ENCODE peak calls at places on chromosomes 6 and 20, in four cellular contexts. O is breast epithelium, E is adrenal gland, F is prostate gland. K is an unnamed sample.

GRCh38 chr20:44719841-44720240 is 4.7 kb downstream of the CCN5 start:
- DNase-seq in O (no peak), E (no peak), F (no peak), K (no peak)

GRCh38 chr6:54647301-54647664 is 199.3 kb upstream of the FAM83B start:
- DNase-seq in O (no peak), E (no peak), F (no peak), K (no peak)

GRCh38 chr20:14986026-14986655 is 648.7 kb upstream of the FLRT3 start:
- DNase-seq in O (no peak), E (no peak), F (peak), K (no peak)

GRCh38 chr6:158977373-158977772 is 22.6 kb downstream of the RSPH3 start:
- DNase-seq in O (no peak), E (no peak), F (no peak), K (no peak)

GRCh38 chr6:25127433-25127832 is 151.7 kb upstream of the CARMIL1 start:
- DNase-seq in O (no peak), E (no peak), F (no peak), K (no peak)

GRCh38 chr6:91366781-91367180 is 779.9 kb upstream of the MAP3K7 start:
- DNase-seq in O (no peak), E (no peak), F (no peak), K (no peak)

GRCh38 chr6:168128631-168129291 is 49.7 kb upstream of the FRMD1 start:
- DNase-seq in O (no peak), E (no peak), F (no peak), K (no peak)

GRCh38 chr20:63223121-63223825 is 7.3 kb upstream of the YTHDF1 start:
- DNase-seq in O (no peak), E (peak), F (no peak), K (no peak)

GRCh38 chr20:45257711-45258110 is 3.3 kb upstream of the SLPI start:
- DNase-seq in O (no peak), E (no peak), F (no peak), K (no peak)

GRCh38 chr6:16684195-16684689 is 77.0 kb downstream of the ATXN1 start:
- DNase-seq in O (no peak), E (no peak), F (no peak), K (no peak)

GRCh38 chr20:8423482-8423881 is 291.4 kb downstream of the PLCB1 start:
- DNase-seq in O (no peak), E (no peak), F (no peak), K (no peak)

GRCh38 chr6:18025591-18025990 is 38.2 kb upstream of the KIF13A start:
- DNase-seq in O (no peak), E (no peak), F (no peak), K (no peak)

GRCh38 chr6:2961971-2962370 is 9.4 kb downstream of the SERPINB6 start:
- DNase-seq in O (no peak), E (no peak), F (peak), K (no peak)

GRCh38 chr6:8707956-8708772 is 272.8 kb upstream of the SLC35B3 start:
- DNase-seq in O (peak), E (peak), F (peak), K (no peak)

GRCh38 chr6:29504961-29505360 is 17.2 kb upstream of the MAS1L start:
- DNase-seq in O (no peak), E (no peak), F (no peak), K (no peak)

GRCh38 chr6:131383421-131384411 is 189.3 kb upstream of the ARG1 start:
- DNase-seq in O (no peak), E (peak), F (no peak), K (no peak)

GRCh38 chr6:27871919-27872633 is 40.1 kb downstream of the OR2B2 start:
- DNase-seq in O (peak), E (peak), F (peak), K (no peak)

GRCh38 chr6:161418458-161418945 is 144.6 kb upstream of the AGPAT4 start:
- DNase-seq in O (no peak), E (peak), F (peak), K (no peak)

GRCh38 chr6:18269253-18269652 is 4.9 kb upstream of the DEK start:
- DNase-seq in O (no peak), E (peak), F (no peak), K (peak)

GRCh38 chr20:63337786-63338420 is 23.2 kb downstream of the CHRNA4 start:
- DNase-seq in O (no peak), E (no peak), F (no peak), K (no peak)

GRCh38 chr6:71387179-71387578 is 98.6 kb downstream of the OGFRL1 start:
- DNase-seq in O (no peak), E (no peak), F (no peak), K (no peak)

GRCh38 chr6:142902636-142903053 is 42.3 kb downstream of the HIVEP2 start:
- DNase-seq in O (no peak), E (peak), F (no peak), K (peak)

GRCh38 chr6:11320914-11321549 is 88.6 kb upstream of the NEDD9 start:
- DNase-seq in O (no peak), E (no peak), F (no peak), K (no peak)

GRCh38 chr6:52693777-52694176 is 22.9 kb downstream of the TMEM14A start:
- DNase-seq in O (no peak), E (no peak), F (no peak), K (no peak)

GRCh38 chr6:44514085-44514484 is 126.6 kb downstream of the CDC5L start:
- DNase-seq in O (no peak), E (no peak), F (no peak), K (no peak)

GRCh38 chr6:128124713-128125112 is 223.9 kb upstream of the THEMIS start:
- DNase-seq in O (no peak), E (no peak), F (no peak), K (no peak)

GRCh38 chr20:38730989-38731737 is 6.9 kb downstream of the SLC32A1 start:
- DNase-seq in O (peak), E (peak), F (peak), K (peak)

GRCh38 chr6:139149383-139149782 is 14.5 kb downstream of the HECA start:
- DNase-seq in O (no peak), E (no peak), F (no peak), K (no peak)

DNA sequence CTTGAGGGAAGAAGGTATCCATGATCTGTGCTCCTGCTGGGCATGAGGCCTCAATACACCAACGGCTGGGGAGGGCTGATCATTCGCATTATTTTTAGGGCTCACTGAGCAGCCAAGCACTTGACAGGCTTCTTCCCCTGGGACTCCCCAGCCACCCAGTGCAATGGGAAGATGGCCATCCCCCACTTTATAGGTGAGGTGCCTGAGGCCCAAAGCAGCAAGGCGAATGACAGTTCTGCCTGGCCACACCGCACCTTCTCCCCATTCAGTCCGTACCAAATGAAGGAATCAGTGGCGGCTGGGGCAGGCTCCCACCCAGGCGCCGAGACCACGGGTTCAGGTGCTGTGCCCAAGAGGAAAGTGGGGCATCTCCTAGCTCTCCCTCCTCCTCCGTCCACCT is 4.4 kb upstream of the FAM209A start:
- DNase-seq in O (no peak), E (no peak), F (no peak), K (no peak)
- TF ChIP-seq POLR2A in O (no peak), E (no peak), F (no peak), K (no peak)

DNA sequence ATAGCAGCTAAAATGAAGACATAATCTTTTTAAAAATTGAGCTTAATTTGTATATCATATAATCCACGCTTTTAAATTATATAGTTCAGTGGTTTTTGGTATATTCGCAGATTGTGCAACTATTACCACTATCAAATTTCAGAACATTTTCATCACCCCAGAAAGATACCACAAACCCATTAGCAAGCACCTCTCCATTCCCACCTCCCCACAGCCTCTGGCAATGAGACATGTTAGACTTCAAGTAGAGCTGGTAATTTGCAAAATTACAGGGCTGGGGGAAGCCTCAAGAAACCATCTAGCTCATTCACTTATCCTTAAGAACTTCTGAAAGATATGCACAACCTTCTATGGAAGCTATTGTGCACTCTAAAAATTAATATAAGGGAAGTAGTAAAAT is 37.2 kb downstream of the TRMT6 start:
- DNase-seq in O (no peak), E (no peak), F (no peak), K (no peak)
- TF ChIP-seq POLR2A in O (no peak), E (no peak), F (no peak), K (no peak)

GRCh38 chr6:135465307-135465706 is 32.2 kb downstream of the AHI1 start:
- DNase-seq in O (no peak), E (no peak), F (no peak), K (no peak)
- TF ChIP-seq POLR2A in O (no peak), E (no peak), F (no peak), K (no peak)

DNA sequence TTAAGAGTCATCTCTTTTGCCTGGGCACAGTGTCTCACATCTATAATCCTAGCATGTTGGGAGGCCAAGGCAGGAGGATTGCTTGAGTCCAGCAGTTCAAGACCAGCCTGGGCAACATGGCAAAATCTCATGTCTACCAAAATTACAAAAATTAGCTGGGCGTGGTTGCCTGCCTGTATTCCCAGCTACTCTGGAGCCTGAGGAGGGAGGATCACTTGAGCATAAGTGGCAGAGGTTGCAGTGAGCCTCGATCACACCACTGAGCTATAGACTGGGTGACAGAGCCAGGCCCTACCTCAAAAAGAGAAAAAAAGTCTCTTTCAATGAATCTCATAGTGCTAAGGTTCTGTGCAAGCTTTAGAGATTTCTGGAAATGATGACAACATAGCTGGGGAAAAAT is 1.5 kb downstream of the HLA-DRB1 start:
- DNase-seq in O (no peak), E (no peak), F (no peak), K (no peak)
- TF ChIP-seq POLR2A in O (no peak), E (no peak), F (no peak), K (no peak)

DNA sequence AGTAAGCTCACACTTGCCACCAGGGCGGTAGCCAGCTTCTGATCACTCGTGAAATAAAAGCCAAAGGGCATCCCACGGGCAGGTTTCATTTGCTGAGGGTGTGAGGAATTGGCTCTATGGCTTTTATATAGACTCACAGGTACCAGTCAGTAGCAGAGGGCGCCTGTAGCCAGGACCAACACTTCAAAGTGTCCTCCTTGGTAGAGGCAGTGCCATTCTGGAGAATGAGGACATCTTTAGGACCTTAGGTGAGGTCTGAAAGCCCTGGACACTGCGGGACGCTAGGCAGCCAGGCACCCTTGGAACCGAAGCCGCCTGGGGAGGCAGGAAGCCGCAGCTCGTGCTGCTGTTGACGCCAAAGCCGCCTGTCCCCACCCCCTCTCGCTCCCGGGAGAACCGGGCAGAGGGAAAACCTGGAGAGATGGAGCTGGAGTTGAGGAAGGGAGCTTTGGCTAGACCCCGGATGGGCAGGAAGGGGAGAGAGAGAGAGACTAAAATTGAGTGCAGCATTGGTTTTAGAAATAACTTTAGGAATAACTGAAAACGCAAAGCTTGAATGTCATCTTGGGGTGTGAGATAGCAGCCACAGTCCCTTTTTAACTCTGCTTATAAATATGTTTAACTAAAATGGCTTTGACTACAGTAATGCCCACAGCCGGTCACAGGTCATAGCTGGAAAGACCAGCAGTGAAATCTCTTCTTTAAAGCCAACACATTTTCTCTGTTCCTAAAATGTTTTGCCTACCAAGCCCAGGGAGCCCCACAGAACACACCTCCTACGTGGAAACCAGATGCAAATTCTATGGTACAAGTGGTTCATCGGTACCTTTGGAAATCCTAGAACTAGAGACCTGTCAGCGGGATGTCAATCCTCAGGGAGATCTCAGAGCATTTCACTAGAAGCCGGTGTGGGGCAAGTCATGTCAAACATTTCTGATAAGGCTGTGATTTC is 128.5 kb upstream of the CDYL start:
- DNase-seq in O (peak), E (peak), F (peak), K (peak)
- TF ChIP-seq POLR2A in O (no peak), E (no peak), F (peak), K (peak)

DNA sequence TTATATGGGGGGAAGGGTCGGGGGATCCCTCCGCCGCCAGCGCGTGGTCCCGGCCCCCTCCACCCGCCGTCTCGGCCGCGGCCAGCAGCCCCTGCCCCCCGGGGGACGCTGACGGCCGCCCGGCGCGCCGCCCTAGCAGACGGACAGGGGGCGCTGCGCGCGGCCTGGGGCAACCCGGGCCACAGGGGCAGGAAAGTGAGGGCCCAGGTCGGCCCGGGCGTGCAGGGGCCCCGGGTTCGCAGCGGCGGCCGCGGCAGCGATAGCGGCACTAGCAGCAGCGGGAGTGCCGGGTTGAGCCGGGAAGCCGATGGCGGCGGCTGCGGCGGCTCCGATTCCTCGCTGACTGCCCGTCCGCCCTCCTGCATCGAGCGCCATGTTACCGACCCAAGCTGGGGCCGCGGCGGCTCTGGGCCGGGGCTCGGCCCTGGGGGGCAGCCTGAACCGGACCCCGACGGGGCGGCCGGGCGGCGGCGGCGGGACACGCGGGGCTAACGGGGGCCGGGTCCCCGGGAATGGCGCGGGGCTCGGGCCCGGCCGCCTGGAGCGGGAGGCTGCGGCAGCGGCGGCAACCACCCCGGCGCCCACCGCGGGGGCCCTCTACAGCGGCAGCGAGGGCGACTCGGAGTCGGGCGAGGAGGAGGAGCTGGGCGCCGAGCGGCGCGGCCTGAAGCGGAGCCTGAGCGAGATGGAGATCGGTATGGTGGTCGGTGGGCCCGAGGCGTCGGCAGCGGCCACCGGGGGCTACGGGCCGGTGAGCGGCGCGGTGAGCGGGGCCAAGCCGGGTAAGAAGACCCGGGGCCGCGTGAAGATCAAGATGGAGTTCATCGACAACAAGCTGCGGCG is 436 bp downstream of the SRF start:
- DNase-seq in O (no peak), E (no peak), F (no peak), K (peak)
- TF ChIP-seq POLR2A in O (no peak), E (peak), F (no peak), K (peak)

GRCh38 chr6:156790711-156791110 is 13.5 kb downstream of the ARID1B start:
- DNase-seq in O (no peak), E (no peak), F (no peak), K (no peak)

GRCh38 chr6:156789081-156789943 is 12.1 kb downstream of the ARID1B start:
- DNase-seq in O (no peak), E (no peak), F (no peak), K (no peak)

GRCh38 chr6:156791261-156791850 is 14.2 kb downstream of the ARID1B start:
- DNase-seq in O (no peak), E (peak), F (no peak), K (no peak)

GRCh38 chr6:156786652-156787051 is 9.5 kb downstream of the ARID1B start:
- DNase-seq in O (no peak), E (no peak), F (no peak), K (no peak)

GRCh38 chr6:156787569-156788492 is 10.7 kb downstream of the ARID1B start:
- DNase-seq in O (no peak), E (no peak), F (no peak), K (no peak)
- TF ChIP-seq POLR2A in O (no peak), E (no peak), F (no peak), K (no peak)

GRCh38 chr20:775679-776135 is 7.4 kb upstream of the SLC52A3 start:
- DNase-seq in O (no peak), E (no peak), F (peak), K (no peak)
- TF ChIP-seq POLR2A in O (no peak), E (no peak), F (no peak), K (no peak)

DNA sequence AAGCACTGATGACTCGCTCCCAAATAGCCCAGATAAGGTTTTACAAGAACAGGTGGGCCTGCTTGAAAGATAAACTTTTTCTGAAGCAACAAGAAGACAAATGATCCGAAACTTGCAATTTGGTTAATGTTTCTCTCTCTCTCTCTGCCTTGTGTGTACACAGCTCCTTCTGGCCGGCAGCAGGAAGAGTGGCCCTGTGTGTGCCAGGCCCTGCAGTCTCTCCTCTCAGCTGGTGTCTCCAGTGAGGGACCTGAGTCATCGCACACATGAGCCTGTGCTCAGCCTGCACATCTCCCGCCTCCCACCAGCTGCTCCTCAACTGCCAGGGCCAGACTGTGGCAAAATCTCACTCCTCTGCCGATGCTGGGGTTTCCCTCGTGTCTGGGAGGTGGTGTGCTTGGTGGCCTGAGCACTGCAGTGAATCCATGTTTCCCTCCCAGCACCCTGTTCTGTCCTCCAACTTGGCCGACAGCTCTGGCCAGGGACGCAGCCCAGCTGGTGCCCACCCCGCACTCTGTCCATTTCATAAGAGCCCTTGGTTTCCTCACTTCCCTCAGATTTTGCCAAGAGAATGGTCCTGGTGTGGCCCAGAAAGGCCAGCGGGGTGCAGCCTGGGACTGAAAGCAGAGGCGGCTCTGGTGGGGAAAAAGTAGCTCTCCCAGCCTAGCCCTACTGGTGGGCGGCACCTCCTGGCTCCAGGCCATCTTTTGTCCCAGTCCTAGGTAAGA is 49.4 kb downstream of the ERMARD start:
- DNase-seq in O (no peak), E (peak), F (peak), K (peak)
- TF ChIP-seq POLR2A in O (no peak), E (no peak), F (no peak), K (no peak)